ENCODE peak calls at places on chromosome 18, in five cellular contexts. O, J, N, D and M are unnamed samples.

GRCh38 chr18:42053188-42053781 is 98.3 kb downstream of the PIK3C3 start:
- DNase-seq in D (peak), O (peak), N (no peak), J (peak), M (peak)

GRCh38 chr18:8752329-8752728 is 47.0 kb downstream of the MTCL1 start:
- DNase-seq in J (no peak), D (no peak), N (no peak), O (no peak), M (no peak)

GRCh38 chr18:79863946-79864725 is 66.4 kb downstream of the KCNG2 start:
- DNase-seq in D (no peak), N (peak), O (no peak), J (no peak), M (no peak)

GRCh38 chr18:79952457-79952995 is 1.1 kb upstream of the SLC66A2 start:
- DNase-seq in N (peak), O (no peak), J (no peak), D (peak), M (no peak)

GRCh38 chr18:44771957-44772917 is 91.5 kb downstream of the SETBP1 start:
- DNase-seq in J (no peak), O (peak), D (peak), N (peak), M (no peak)

GRCh38 chr18:2825613-2826205 is 21.1 kb upstream of the EMILIN2 start:
- DNase-seq in J (no peak), D (no peak), N (no peak), O (no peak), M (peak)

GRCh38 chr18:67108894-67109293 is 407.6 kb downstream of the DSEL start:
- DNase-seq in J (no peak), O (no peak), D (no peak), N (no peak), M (no peak)

GRCh38 chr18:11577271-11578112 is 31.9 kb upstream of the SLC35G4 start:
- DNase-seq in J (no peak), D (no peak), N (no peak), O (no peak), M (no peak)

GRCh38 chr18:9679125-9679524 is 29.0 kb upstream of the RAB31 start:
- DNase-seq in O (no peak), D (no peak), J (no peak), N (no peak), M (no peak)

GRCh38 chr18:53702480-53702879 is 522.0 kb downstream of the MBD2 start:
- DNase-seq in N (no peak), D (no peak), O (no peak), J (no peak), M (no peak)

GRCh38 chr18:11027862-11028261 is 121.5 kb downstream of the PIEZO2 start:
- DNase-seq in O (no peak), N (no peak), J (no peak), D (no peak), M (no peak)

GRCh38 chr18:62715829-62716678 is 713 bp downstream of the PHLPP1 start:
- DNase-seq in O (peak), D (peak), N (peak), J (peak), M (peak)

GRCh38 chr18:62715439-62715792 is at the start of gene PHLPP1:
- DNase-seq in D (no peak), O (no peak), N (no peak), J (no peak), M (no peak)

GRCh38 chr18:62717850-62718229 is 2.5 kb downstream of the PHLPP1 start:
- DNase-seq in J (no peak), N (no peak), D (no peak), O (no peak), M (no peak)

GRCh38 chr18:62717059-62717849 is 1.9 kb downstream of the PHLPP1 start:
- DNase-seq in N (no peak), J (peak), D (peak), O (peak), M (peak)

DNA sequence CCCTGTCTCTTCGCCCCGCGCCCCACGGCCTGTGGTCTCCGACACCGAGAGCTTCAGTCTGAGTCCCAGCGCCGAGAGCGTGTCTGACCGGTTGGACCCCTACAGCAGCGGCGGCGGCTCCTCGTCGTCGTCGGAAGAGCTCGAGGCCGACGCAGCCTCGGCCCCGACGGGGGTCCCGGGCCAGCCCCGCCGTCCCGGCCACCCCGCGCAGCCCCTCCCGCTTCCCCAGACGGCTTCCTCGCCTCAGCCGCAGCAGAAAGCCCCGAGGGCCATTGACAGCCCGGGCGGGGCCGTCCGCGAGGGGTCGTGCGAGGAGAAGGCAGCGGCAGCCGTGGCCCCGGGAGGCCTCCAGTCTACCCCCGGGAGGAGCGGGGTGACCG is 1.3 kb downstream of the PHLPP1 start:
- DNase-seq in N (peak), O (peak), J (peak), D (peak), M (no peak)
- H3K27ac ChIP-seq in N (no peak), O (peak), J (peak), D (peak), M (no peak)

DNA sequence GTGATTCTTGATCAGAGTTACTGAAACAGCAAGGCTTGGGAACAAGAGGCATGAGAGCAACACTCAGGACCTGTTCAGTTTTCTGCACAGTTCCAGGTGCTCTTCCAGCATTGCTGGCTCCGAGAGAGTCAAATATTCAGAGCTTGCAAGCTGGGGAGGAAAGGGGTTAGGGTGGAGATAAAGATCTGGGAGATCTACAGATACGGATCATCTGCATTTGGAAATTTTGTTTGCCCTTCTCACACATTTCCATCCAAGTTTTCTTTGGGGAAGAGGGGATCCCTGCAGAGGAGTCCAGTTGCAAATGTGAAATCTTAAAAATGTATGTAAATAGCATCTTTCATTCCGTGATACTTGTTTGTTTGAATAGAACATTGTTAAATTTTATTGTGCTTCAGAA is 108.2 kb downstream of the NEDD4L start:
- DNase-seq in O (no peak), J (no peak), N (no peak), D (no peak), M (no peak)
- H3K4me3 ChIP-seq in O (no peak), J (peak), N (no peak), D (no peak), M (no peak)

GRCh38 chr18:37452015-37452414 is 113.6 kb downstream of the CELF4 start:
- DNase-seq in O (no peak), D (no peak), N (no peak), J (no peak), M (no peak)
- H3K27ac ChIP-seq in O (no peak), D (peak), N (no peak), J (no peak), M (no peak)

GRCh38 chr18:77098033-77098432 is 34.5 kb downstream of the MBP start:
- DNase-seq in J (no peak), D (no peak), N (no peak), O (no peak), M (no peak)

GRCh38 chr18:77099501-77100370 is 32.8 kb downstream of the MBP start:
- DNase-seq in N (no peak), D (no peak), J (no peak), O (no peak), M (no peak)

GRCh38 chr18:77096936-77097886 is 35.4 kb downstream of the MBP start:
- DNase-seq in D (no peak), J (no peak), N (no peak), O (no peak), M (no peak)

GRCh38 chr18:77100751-77101355 is 31.7 kb downstream of the MBP start:
- DNase-seq in D (no peak), N (no peak), J (no peak), O (no peak), M (no peak)

DNA sequence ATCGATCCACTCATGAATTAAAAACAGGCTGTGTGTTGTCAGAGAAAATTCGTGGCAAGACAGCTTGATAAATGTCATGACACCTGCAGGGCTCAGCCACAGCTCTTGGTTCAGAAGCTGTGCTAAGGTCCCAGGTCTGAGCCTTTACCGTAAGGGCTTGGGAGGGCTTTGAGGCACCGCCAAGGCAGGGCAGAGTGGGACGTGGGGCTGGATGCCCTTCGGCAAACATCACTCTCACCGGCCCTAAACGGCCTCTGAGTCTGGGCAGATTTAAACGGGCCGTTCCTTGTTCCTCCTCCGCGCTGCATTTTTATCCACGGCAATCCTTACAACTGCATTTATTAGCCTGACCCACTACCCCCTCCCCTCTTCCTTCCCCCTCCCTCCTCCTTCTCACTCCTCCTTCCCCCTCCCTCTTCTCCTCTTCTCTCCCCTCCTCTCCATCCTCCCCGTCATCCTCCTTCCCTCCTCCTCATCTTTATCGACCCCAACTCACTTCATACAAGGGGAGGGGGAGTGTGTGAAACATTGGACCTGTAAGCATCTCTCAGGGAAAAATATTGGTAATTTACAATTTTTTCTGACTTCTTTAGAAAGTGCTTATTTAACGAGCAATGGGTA is 33.9 kb downstream of the MBP start:
- DNase-seq in N (no peak), J (no peak), D (no peak), O (peak), M (no peak)
- H3K4me3 ChIP-seq in N (no peak), J (no peak), D (no peak), O (no peak), M (no peak)

GRCh38 chr18:78246041-78246440 is 733.6 kb upstream of the SALL3 start:
- DNase-seq in J (peak), O (no peak), D (no peak), N (no peak), M (no peak)
- H3K27ac ChIP-seq in J (no peak), O (no peak), D (no peak), N (no peak), M (no peak)

DNA sequence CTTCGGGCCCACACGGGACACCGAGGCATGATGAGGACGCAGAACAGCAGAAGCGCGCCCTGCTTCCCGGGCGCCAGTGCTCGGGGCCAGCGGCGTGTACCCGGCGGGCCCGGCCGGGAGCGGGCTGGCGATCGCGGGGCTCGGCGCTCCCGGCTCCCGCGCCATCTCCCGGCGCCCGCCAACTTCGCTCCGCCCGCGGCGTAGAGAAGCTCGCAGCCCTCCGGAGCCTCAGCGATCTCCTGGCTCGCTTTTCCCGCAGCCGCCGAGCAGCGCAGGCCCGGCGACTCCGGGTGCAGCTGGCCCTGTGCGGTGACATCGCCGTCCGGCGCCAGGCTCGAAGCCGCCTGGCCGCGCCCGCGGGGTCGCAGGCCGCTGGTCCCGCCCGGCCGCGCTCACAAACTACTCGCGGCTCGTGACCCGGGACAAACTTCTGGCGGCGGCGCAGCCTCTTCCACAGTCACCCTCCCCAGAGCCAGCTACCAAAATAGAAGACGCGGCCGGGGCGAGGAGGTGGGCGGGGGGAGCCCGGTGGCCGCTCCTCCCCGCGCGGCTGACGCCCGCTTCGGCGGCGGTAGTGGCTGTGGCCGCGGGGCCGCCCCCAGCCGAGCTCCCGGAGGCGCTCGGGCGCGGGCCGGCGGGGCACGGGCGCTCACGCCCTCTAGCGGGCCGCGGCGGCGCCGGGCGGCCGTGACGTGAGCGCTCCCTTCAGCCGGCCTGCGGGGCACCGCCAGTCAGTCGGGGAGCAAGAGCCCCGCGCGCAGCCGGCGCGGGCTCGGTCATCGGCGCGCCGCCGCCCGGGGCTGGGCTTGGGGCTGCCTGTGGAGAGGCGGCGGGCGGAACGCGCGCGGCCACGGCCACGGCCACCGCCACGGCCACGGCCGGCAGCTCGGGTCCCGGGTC is at the start of gene PTPRM:
- DNase-seq in D (peak), J (peak), O (peak), N (peak), M (peak)
- H3K4me3 ChIP-seq in D (peak), J (peak), O (peak), N (peak), M (peak)

GRCh38 chr18:77073336-77074093 is 59.1 kb downstream of the MBP start:
- DNase-seq in D (no peak), N (no peak), O (no peak), J (no peak), M (no peak)
- H3K27ac ChIP-seq in D (peak), N (no peak), O (peak), J (no peak), M (peak)

DNA sequence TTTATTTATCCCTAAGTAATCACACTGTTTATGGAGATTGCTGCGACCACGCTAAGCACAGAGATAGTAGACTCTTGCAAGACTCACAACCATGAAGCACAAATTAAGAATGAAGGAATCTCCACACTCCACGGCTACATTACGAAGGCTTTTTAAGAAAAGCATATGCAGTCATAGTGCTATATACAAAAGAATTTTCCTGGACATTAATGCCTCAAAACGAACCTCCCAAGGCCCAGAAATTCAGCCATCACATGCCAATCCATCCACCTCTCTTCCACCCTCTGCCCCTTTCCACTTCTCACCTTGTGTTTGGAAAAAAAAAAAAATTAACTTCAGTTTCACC is 186.7 kb downstream of the TCF4 start:
- DNase-seq in J (no peak), O (no peak), N (no peak), D (no peak), M (no peak)
- H3K4me3 ChIP-seq in J (no peak), O (peak), N (no peak), D (no peak), M (peak)